ENCODE peak calls at places on chromosomes 7 and 10, in five cellular contexts. O is SK-N-SH, Z is K562, H is GM12878, J is HepG2. A is an unnamed sample.
A peak's percentile ranks its signal among the peaks of the same experiment; 100 is the strongest.

GRCh38 chr10:32943854-32944661 is 14.0 kb downstream of the ITGB1 start:
- DNase-seq in Z (peak; percentile 22), O (no peak), H (no peak), J (peak; percentile 91), A (no peak)

GRCh38 chr10:124701435-124701834 is 42.7 kb downstream of the FAM53B start:
- DNase-seq in H (no peak), J (no peak), O (no peak), Z (no peak), A (no peak)

GRCh38 chr10:97508342-97508741 is 9.6 kb downstream of the UBTD1 start:
- DNase-seq in J (no peak), O (no peak), Z (no peak), H (no peak), A (no peak)

GRCh38 chr7:98022531-98022930 is 32.5 kb upstream of the OCM2 start:
- DNase-seq in O (no peak), H (no peak), Z (no peak), J (no peak), A (no peak)

GRCh38 chr10:111079781-111080180 is 3.0 kb downstream of the ADRA2A start:
- DNase-seq in H (no peak), Z (no peak), O (no peak), J (no peak), A (no peak)

GRCh38 chr10:34097682-34098081 is 717.4 kb downstream of the PARD3 start:
- DNase-seq in H (no peak), O (no peak), J (no peak), Z (no peak), A (no peak)

GRCh38 chr10:70162892-70163201 is 7.5 kb downstream of the SAR1A start:
- DNase-seq in J (no peak), H (peak; percentile 43), Z (no peak), O (no peak), A (no peak)

GRCh38 chr10:73758704-73759511 is 14.7 kb downstream of the SEC24C start:
- DNase-seq in H (no peak), J (no peak), O (no peak), Z (no peak), A (no peak)

GRCh38 chr7:34080513-34080912 is 175.2 kb downstream of the BMPER start:
- DNase-seq in J (no peak), Z (no peak), O (no peak), H (no peak), A (no peak)

GRCh38 chr7:98877146-98877545 is 1.2 kb upstream of the TRRAP start:
- DNase-seq in Z (no peak), H (no peak), J (no peak), O (no peak), A (no peak)

GRCh38 chr7:5429253-5429856 is 5.7 kb upstream of the TNRC18 start:
- DNase-seq in H (no peak), Z (peak; percentile 57), O (no peak), J (peak; percentile 91), A (no peak)

DNA sequence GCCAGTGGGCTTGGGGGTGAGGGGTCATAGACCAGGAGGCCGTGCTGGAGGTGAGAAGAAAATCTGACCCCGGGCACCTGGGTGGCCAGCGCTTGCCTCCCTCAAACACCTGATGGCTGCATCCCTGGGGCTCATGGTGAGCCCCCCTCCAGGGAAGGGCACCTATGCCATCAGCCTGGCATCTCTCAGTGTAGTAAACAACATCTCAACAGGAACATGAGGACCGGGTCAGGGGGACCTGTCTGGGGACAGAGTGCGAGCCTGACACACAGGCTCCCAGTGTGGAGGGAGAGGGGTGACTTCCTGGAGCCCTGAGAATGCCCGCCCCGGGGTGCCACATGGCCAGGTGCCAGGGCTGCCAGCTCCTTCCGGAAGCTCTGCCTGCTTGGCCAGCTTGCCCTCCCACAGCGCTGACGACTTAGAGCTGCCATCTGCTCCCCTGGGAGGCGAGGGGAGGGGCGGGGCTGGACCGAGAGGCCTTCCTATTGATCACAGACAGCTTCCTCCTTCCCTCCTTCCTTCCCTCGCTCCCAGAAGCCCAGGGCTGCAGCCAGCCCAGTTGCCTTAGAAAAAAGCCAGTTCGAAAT is 12.3 kb downstream of the STX1A start:
- DNase-seq in J (no peak), H (no peak), Z (no peak), O (peak; percentile 66), A (peak; percentile 69)
- TF ChIP-seq SIN3A in J (no peak), H (no peak), Z (no peak), O (no peak), A (no peak)

DNA sequence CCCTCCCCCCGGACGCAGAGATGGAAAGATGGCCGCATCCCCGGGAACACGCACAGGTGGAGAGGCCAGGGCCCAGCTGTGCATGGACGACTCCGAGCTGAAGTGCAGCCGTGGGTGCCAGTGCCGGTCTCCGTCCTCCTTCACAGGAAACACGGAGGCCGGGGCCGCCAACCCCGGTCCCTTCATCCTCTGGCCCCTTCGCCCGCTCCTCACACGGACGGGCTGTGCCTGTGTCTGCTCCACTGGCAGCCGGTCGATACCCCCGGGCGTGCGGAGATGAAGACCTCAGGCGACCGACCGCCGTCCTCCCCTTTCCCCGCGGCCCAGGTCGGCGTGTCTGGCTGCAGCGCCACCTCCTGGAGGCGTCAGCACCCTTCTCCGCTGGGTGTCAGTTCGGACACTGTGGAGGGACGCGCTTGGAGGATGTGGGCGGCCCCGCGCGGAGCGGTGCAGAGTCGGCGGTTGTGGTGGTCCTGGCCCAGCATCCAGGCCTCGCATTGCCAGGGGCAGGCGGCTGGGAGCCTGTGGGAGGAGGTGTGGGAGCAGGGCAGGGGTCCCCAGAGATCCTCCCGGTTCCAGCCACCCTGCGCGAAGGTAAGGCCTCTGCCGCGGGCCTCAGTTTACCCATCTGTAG is 9.9 kb downstream of the ZNF511 start:
- DNase-seq in H (no peak), Z (peak; percentile 62), O (peak; percentile 88), J (peak; percentile 56), A (no peak)
- TF ChIP-seq ZBTB33 in H (no peak), Z (no peak), O (no peak), J (peak; percentile 65), A (no peak)

DNA sequence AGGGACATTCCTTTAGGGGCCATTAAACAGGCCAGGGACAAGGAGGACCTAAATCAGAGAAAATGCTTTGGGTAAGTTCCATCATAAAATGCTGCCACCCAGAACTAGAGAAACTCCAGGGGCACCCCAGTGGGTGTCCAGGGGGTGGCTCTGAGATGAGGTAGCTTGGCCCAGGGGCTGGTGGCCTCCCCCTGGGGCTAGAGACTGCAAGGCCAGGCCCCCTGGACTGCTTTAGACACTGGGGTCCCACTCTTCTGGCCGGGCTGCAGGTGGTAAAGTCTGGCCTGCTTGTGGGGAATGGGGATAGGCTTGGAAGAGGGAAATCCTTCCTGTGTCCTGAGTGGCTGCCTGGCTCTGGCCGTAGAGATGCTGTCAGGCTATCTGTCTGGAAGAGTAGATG is 169.6 kb upstream of the PODXL start:
- DNase-seq in H (no peak), J (no peak), Z (no peak), O (no peak), A (no peak)
- TF ChIP-seq YY1 in H (no peak), J (no peak), Z (no peak), O (no peak), A (no peak)

DNA sequence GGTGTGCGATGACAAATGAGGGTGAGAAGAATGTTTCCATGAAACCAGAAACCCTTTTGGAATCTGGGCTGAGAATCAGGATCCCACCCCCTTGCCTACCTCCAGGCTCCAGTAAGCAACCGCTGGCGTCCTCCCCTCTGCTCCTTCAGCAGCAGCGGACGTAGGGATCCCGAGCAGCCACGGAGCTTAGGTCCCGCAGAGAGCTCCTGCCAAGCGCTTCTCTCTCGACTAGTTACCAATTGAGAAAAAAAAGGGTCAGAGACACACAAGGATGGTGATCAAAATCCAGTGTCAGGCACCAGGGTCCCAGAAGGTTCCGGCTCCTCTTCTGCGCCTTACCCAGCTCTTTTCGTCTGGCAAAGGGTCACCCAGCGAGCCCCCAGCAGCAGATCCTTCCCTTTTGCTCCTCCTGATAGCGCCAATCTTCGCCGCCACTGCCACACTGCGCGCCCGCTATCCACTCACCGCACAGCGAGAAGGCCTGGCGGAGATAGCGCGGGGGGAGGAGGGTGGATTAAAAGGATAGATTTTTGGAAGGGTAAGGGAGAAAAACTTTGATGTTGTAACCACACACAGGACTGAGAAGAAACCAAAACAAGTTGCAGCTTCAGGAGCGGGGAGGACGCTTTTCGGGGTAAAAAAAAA is 733.4 kb downstream of the ZWINT start:
- DNase-seq in Z (no peak), H (no peak), J (no peak), O (peak; percentile 52), A (no peak)
- TF ChIP-seq SIN3A in Z (no peak), H (no peak), J (no peak), O (no peak), A (no peak)

GRCh38 chr7:140060788-140061606 is 1.8 kb downstream of the PARP12 start:
- DNase-seq in H (no peak), J (no peak), O (no peak), Z (no peak), A (no peak)
- TF ChIP-seq ZBTB33 in H (no peak), J (peak; percentile 30), O (no peak), Z (no peak), A (no peak)